ENCODE peak calls at places on chromosome 20, in ten cellular contexts. One of them, this sample, is unnamed.

GRCh38 chr20:59728722-59729430 is 124.5 kb downstream of the PHACTR3 start:
- DNase-seq in CD4-positive, alpha-beta T cell: no peak
- DNase-seq in midbrain: no peak
- DNase-seq in NCI-H1105: no peak
- DNase-seq in T-helper 2 cell: no peak
- DNase-seq in lower leg skin: peak
- DNase-seq in fibroblast of the aortic adventitia: no peak
- DNase-seq in activated gamma-delta T cell treated with Interleukin-2 at 50 U/mL for 16 hours: no peak
- DNase-seq in NCI-H460: no peak
- DNase-seq in nephron progenitor cell: no peak
- DNase-seq in this sample: no peak

GRCh38 chr20:50093240-50093639 is 19.7 kb downstream of the UBE2V1 start:
- DNase-seq in NCI-H1105: no peak
- DNase-seq in midbrain: no peak
- DNase-seq in lower leg skin: no peak
- DNase-seq in fibroblast of the aortic adventitia: no peak
- DNase-seq in activated gamma-delta T cell treated with Interleukin-2 at 50 U/mL for 16 hours: no peak
- DNase-seq in T-helper 2 cell: no peak
- DNase-seq in CD4-positive, alpha-beta T cell: no peak
- DNase-seq in nephron progenitor cell: no peak
- DNase-seq in NCI-H460: no peak
- DNase-seq in this sample: no peak

GRCh38 chr20:46108435-46108841 is 9.7 kb upstream of the CD40 start:
- DNase-seq in T-helper 2 cell: no peak
- DNase-seq in nephron progenitor cell: no peak
- DNase-seq in NCI-H1105: no peak
- DNase-seq in midbrain: no peak
- DNase-seq in NCI-H460: no peak
- DNase-seq in activated gamma-delta T cell treated with Interleukin-2 at 50 U/mL for 16 hours: no peak
- DNase-seq in fibroblast of the aortic adventitia: no peak
- DNase-seq in lower leg skin: no peak
- DNase-seq in CD4-positive, alpha-beta T cell: no peak
- DNase-seq in this sample: no peak

GRCh38 chr20:8154636-8155035 is 22.6 kb downstream of the PLCB1 start:
- DNase-seq in nephron progenitor cell: no peak
- DNase-seq in fibroblast of the aortic adventitia: no peak
- DNase-seq in NCI-H1105: no peak
- DNase-seq in lower leg skin: no peak
- DNase-seq in NCI-H460: no peak
- DNase-seq in activated gamma-delta T cell treated with Interleukin-2 at 50 U/mL for 16 hours: no peak
- DNase-seq in CD4-positive, alpha-beta T cell: no peak
- DNase-seq in T-helper 2 cell: no peak
- DNase-seq in midbrain: no peak
- DNase-seq in this sample: no peak

GRCh38 chr20:54379893-54380292 is 95.5 kb upstream of the DOK5 start:
- DNase-seq in fibroblast of the aortic adventitia: no peak
- DNase-seq in midbrain: no peak
- DNase-seq in T-helper 2 cell: no peak
- DNase-seq in activated gamma-delta T cell treated with Interleukin-2 at 50 U/mL for 16 hours: no peak
- DNase-seq in NCI-H460: no peak
- DNase-seq in lower leg skin: no peak
- DNase-seq in NCI-H1105: no peak
- DNase-seq in CD4-positive, alpha-beta T cell: no peak
- DNase-seq in nephron progenitor cell: no peak
- DNase-seq in this sample: no peak

GRCh38 chr20:50467618-50468373 is 42.4 kb upstream of the PTPN1 start:
- DNase-seq in T-helper 2 cell: no peak
- DNase-seq in nephron progenitor cell: no peak
- DNase-seq in midbrain: peak
- DNase-seq in lower leg skin: no peak
- DNase-seq in fibroblast of the aortic adventitia: peak
- DNase-seq in NCI-H460: peak
- DNase-seq in activated gamma-delta T cell treated with Interleukin-2 at 50 U/mL for 16 hours: no peak
- DNase-seq in CD4-positive, alpha-beta T cell: no peak
- DNase-seq in NCI-H1105: peak
- DNase-seq in this sample: peak

GRCh38 chr20:16672299-16672698 is 57.5 kb upstream of the SNRPB2 start:
- DNase-seq in fibroblast of the aortic adventitia: no peak
- DNase-seq in activated gamma-delta T cell treated with Interleukin-2 at 50 U/mL for 16 hours: no peak
- DNase-seq in NCI-H1105: no peak
- DNase-seq in nephron progenitor cell: no peak
- DNase-seq in midbrain: no peak
- DNase-seq in lower leg skin: no peak
- DNase-seq in T-helper 2 cell: no peak
- DNase-seq in CD4-positive, alpha-beta T cell: no peak
- DNase-seq in NCI-H460: no peak
- DNase-seq in this sample: no peak

GRCh38 chr20:19973920-19974620 is 43.1 kb upstream of the NAA20 start:
- DNase-seq in NCI-H1105: no peak
- DNase-seq in lower leg skin: peak
- DNase-seq in T-helper 2 cell: no peak
- DNase-seq in CD4-positive, alpha-beta T cell: no peak
- DNase-seq in nephron progenitor cell: no peak
- DNase-seq in fibroblast of the aortic adventitia: peak
- DNase-seq in NCI-H460: no peak
- DNase-seq in activated gamma-delta T cell treated with Interleukin-2 at 50 U/mL for 16 hours: no peak
- DNase-seq in midbrain: peak
- DNase-seq in this sample: no peak

GRCh38 chr20:57809661-57810172 is 99.9 kb upstream of the PMEPA1 start:
- DNase-seq in nephron progenitor cell: no peak
- DNase-seq in T-helper 2 cell: no peak
- DNase-seq in midbrain: no peak
- DNase-seq in NCI-H1105: no peak
- DNase-seq in activated gamma-delta T cell treated with Interleukin-2 at 50 U/mL for 16 hours: no peak
- DNase-seq in lower leg skin: no peak
- DNase-seq in NCI-H460: no peak
- DNase-seq in CD4-positive, alpha-beta T cell: no peak
- DNase-seq in fibroblast of the aortic adventitia: no peak
- DNase-seq in this sample: no peak

GRCh38 chr20:59032713-59033059 is 551 bp upstream of the ATP5F1E start:
- DNase-seq in NCI-H460: no peak
- DNase-seq in activated gamma-delta T cell treated with Interleukin-2 at 50 U/mL for 16 hours: no peak
- DNase-seq in lower leg skin: no peak
- DNase-seq in nephron progenitor cell: no peak
- DNase-seq in fibroblast of the aortic adventitia: no peak
- DNase-seq in CD4-positive, alpha-beta T cell: no peak
- DNase-seq in T-helper 2 cell: no peak
- DNase-seq in NCI-H1105: peak
- DNase-seq in midbrain: no peak
- DNase-seq in this sample: no peak

This sample was measured in H9.